ENCODE peak calls at places on chromosomes 13 and 19, in five cellular contexts. One of them, this sample, is unnamed.

GRCh38 chr19:16070366-16070990 is 5.8 kb upstream of the TPM4 start:
- DNase-seq in tibial nerve: no peak
- DNase-seq in stimulated activated CD4-positive, alpha-beta T cell treated with anti-CD3 and anti-CD28 coated beads, Interleukin-2, amount 100 ng/mL, for 24 hours: peak; percentile 74
- DNase-seq in AG04450: no peak
- DNase-seq in anterior cingulate cortex: no peak
- DNase-seq in this sample: peak; percentile 75

GRCh38 chr13:85974604-85975366 is 175.6 kb upstream of the SLITRK6 start:
- DNase-seq in AG04450: no peak
- DNase-seq in tibial nerve: no peak
- DNase-seq in stimulated activated CD4-positive, alpha-beta T cell treated with anti-CD3 and anti-CD28 coated beads, Interleukin-2, amount 100 ng/mL, for 24 hours: no peak
- DNase-seq in anterior cingulate cortex: no peak
- DNase-seq in this sample: no peak

GRCh38 chr13:85632526-85633215 is 166.5 kb downstream of the SLITRK6 start:
- DNase-seq in anterior cingulate cortex: no peak
- DNase-seq in AG04450: no peak
- DNase-seq in stimulated activated CD4-positive, alpha-beta T cell treated with anti-CD3 and anti-CD28 coated beads, Interleukin-2, amount 100 ng/mL, for 24 hours: no peak
- DNase-seq in tibial nerve: no peak
- DNase-seq in this sample: no peak

GRCh38 chr13:24173775-24174174 is 13.3 kb downstream of the SPATA13 start:
- DNase-seq in tibial nerve: no peak
- DNase-seq in stimulated activated CD4-positive, alpha-beta T cell treated with anti-CD3 and anti-CD28 coated beads, Interleukin-2, amount 100 ng/mL, for 24 hours: no peak
- DNase-seq in AG04450: no peak
- DNase-seq in anterior cingulate cortex: no peak
- DNase-seq in this sample: no peak

GRCh38 chr13:49914947-49915346 is 21.2 kb downstream of the SPRYD7 start:
- DNase-seq in stimulated activated CD4-positive, alpha-beta T cell treated with anti-CD3 and anti-CD28 coated beads, Interleukin-2, amount 100 ng/mL, for 24 hours: no peak
- DNase-seq in AG04450: no peak
- DNase-seq in tibial nerve: no peak
- DNase-seq in anterior cingulate cortex: no peak
- DNase-seq in this sample: no peak

GRCh38 chr19:7069904-7070226 is 362 bp downstream of the ZNF557 start:
- DNase-seq in stimulated activated CD4-positive, alpha-beta T cell treated with anti-CD3 and anti-CD28 coated beads, Interleukin-2, amount 100 ng/mL, for 24 hours: no peak
- DNase-seq in AG04450: no peak
- DNase-seq in tibial nerve: no peak
- DNase-seq in anterior cingulate cortex: no peak
- DNase-seq in this sample: no peak

GRCh38 chr13:114101325-114101821 is 31.1 kb downstream of the RASA3 start:
- DNase-seq in stimulated activated CD4-positive, alpha-beta T cell treated with anti-CD3 and anti-CD28 coated beads, Interleukin-2, amount 100 ng/mL, for 24 hours: no peak
- DNase-seq in AG04450: no peak
- DNase-seq in tibial nerve: peak; percentile 19
- DNase-seq in anterior cingulate cortex: no peak
- DNase-seq in this sample: no peak

GRCh38 chr19:12331211-12331941 is 2.1 kb downstream of the ZNF563 start:
- DNase-seq in tibial nerve: no peak
- DNase-seq in AG04450: no peak
- DNase-seq in anterior cingulate cortex: no peak
- DNase-seq in stimulated activated CD4-positive, alpha-beta T cell treated with anti-CD3 and anti-CD28 coated beads, Interleukin-2, amount 100 ng/mL, for 24 hours: peak; percentile 75
- DNase-seq in this sample: no peak

GRCh38 chr13:109273326-109273751 is 513.0 kb downstream of the IRS2 start:
- DNase-seq in stimulated activated CD4-positive, alpha-beta T cell treated with anti-CD3 and anti-CD28 coated beads, Interleukin-2, amount 100 ng/mL, for 24 hours: no peak
- DNase-seq in AG04450: no peak
- DNase-seq in anterior cingulate cortex: no peak
- DNase-seq in tibial nerve: no peak
- DNase-seq in this sample: no peak

GRCh38 chr13:27419333-27419732 is 5.1 kb upstream of the GTF3A start:
- DNase-seq in tibial nerve: no peak
- DNase-seq in AG04450: no peak
- DNase-seq in anterior cingulate cortex: no peak
- DNase-seq in stimulated activated CD4-positive, alpha-beta T cell treated with anti-CD3 and anti-CD28 coated beads, Interleukin-2, amount 100 ng/mL, for 24 hours: no peak
- DNase-seq in this sample: no peak

GRCh38 chr19:33431986-33432385 is 58.5 kb downstream of the CEBPG start:
- DNase-seq in anterior cingulate cortex: no peak
- DNase-seq in AG04450: no peak
- DNase-seq in stimulated activated CD4-positive, alpha-beta T cell treated with anti-CD3 and anti-CD28 coated beads, Interleukin-2, amount 100 ng/mL, for 24 hours: no peak
- DNase-seq in tibial nerve: no peak
- DNase-seq in this sample: no peak

GRCh38 chr13:39282400-39282972 is 244.2 kb downstream of the NHLRC3 start:
- DNase-seq in stimulated activated CD4-positive, alpha-beta T cell treated with anti-CD3 and anti-CD28 coated beads, Interleukin-2, amount 100 ng/mL, for 24 hours: no peak
- DNase-seq in anterior cingulate cortex: no peak
- DNase-seq in tibial nerve: no peak
- DNase-seq in AG04450: no peak
- DNase-seq in this sample: no peak

GRCh38 chr19:11404588-11405258 is 14.4 kb downstream of the RGL3 start:
- DNase-seq in stimulated activated CD4-positive, alpha-beta T cell treated with anti-CD3 and anti-CD28 coated beads, Interleukin-2, amount 100 ng/mL, for 24 hours: no peak
- DNase-seq in anterior cingulate cortex: no peak
- DNase-seq in tibial nerve: no peak
- DNase-seq in AG04450: no peak
- DNase-seq in this sample: no peak

GRCh38 chr19:32824136-32824835 is 45.3 kb downstream of the SLC7A9 start:
- DNase-seq in anterior cingulate cortex: no peak
- DNase-seq in tibial nerve: no peak
- DNase-seq in stimulated activated CD4-positive, alpha-beta T cell treated with anti-CD3 and anti-CD28 coated beads, Interleukin-2, amount 100 ng/mL, for 24 hours: no peak
- DNase-seq in AG04450: no peak
- DNase-seq in this sample: no peak

GRCh38 chr13:99133848-99134247 is 66.8 kb upstream of the UBAC2 start:
- DNase-seq in AG04450: no peak
- DNase-seq in stimulated activated CD4-positive, alpha-beta T cell treated with anti-CD3 and anti-CD28 coated beads, Interleukin-2, amount 100 ng/mL, for 24 hours: no peak
- DNase-seq in anterior cingulate cortex: no peak
- DNase-seq in tibial nerve: no peak
- DNase-seq in this sample: no peak

GRCh38 chr19:32686847-32687450 is 4.7 kb upstream of the NUDT19 start:
- DNase-seq in AG04450: no peak
- DNase-seq in tibial nerve: no peak
- DNase-seq in stimulated activated CD4-positive, alpha-beta T cell treated with anti-CD3 and anti-CD28 coated beads, Interleukin-2, amount 100 ng/mL, for 24 hours: no peak
- DNase-seq in anterior cingulate cortex: no peak
- DNase-seq in this sample: no peak

GRCh38 chr19:20928371-20928770 is 5.3 kb downstream of the ZNF85 start:
- DNase-seq in anterior cingulate cortex: no peak
- DNase-seq in AG04450: peak; percentile 34
- DNase-seq in stimulated activated CD4-positive, alpha-beta T cell treated with anti-CD3 and anti-CD28 coated beads, Interleukin-2, amount 100 ng/mL, for 24 hours: no peak
- DNase-seq in tibial nerve: no peak
- DNase-seq in this sample: no peak

GRCh38 chr13:40777166-40777956 is 6.4 kb upstream of the MRPS31 start:
- DNase-seq in stimulated activated CD4-positive, alpha-beta T cell treated with anti-CD3 and anti-CD28 coated beads, Interleukin-2, amount 100 ng/mL, for 24 hours: peak; percentile 35
- DNase-seq in tibial nerve: no peak
- DNase-seq in AG04450: no peak
- DNase-seq in anterior cingulate cortex: no peak
- DNase-seq in this sample: no peak

GRCh38 chr13:44906758-44907157 is 82.5 kb downstream of the NUFIP1 start:
- DNase-seq in AG04450: no peak
- DNase-seq in anterior cingulate cortex: peak; percentile 72
- DNase-seq in tibial nerve: no peak
- DNase-seq in stimulated activated CD4-positive, alpha-beta T cell treated with anti-CD3 and anti-CD28 coated beads, Interleukin-2, amount 100 ng/mL, for 24 hours: no peak
- DNase-seq in this sample: no peak

GRCh38 chr19:6865849-6866248 is 21.5 kb upstream of the ADGRE1 start:
- DNase-seq in tibial nerve: no peak
- DNase-seq in stimulated activated CD4-positive, alpha-beta T cell treated with anti-CD3 and anti-CD28 coated beads, Interleukin-2, amount 100 ng/mL, for 24 hours: no peak
- DNase-seq in AG04450: no peak
- DNase-seq in anterior cingulate cortex: no peak
- DNase-seq in this sample: no peak

GRCh38 chr19:49581007-49581508 is at the start of gene PRRG2:
- DNase-seq in tibial nerve: no peak
- DNase-seq in anterior cingulate cortex: no peak
- DNase-seq in stimulated activated CD4-positive, alpha-beta T cell treated with anti-CD3 and anti-CD28 coated beads, Interleukin-2, amount 100 ng/mL, for 24 hours: no peak
- DNase-seq in AG04450: no peak
- DNase-seq in this sample: no peak

GRCh38 chr19:30719189-30719990 is 347.2 kb downstream of the ZNF536 start:
- DNase-seq in AG04450: no peak
- DNase-seq in anterior cingulate cortex: no peak
- DNase-seq in stimulated activated CD4-positive, alpha-beta T cell treated with anti-CD3 and anti-CD28 coated beads, Interleukin-2, amount 100 ng/mL, for 24 hours: peak; percentile 27
- DNase-seq in tibial nerve: peak; percentile 28
- DNase-seq in this sample: no peak

GRCh38 chr19:6216996-6217751 is 62.6 kb downstream of the MLLT1 start:
- DNase-seq in stimulated activated CD4-positive, alpha-beta T cell treated with anti-CD3 and anti-CD28 coated beads, Interleukin-2, amount 100 ng/mL, for 24 hours: no peak
- DNase-seq in tibial nerve: no peak
- DNase-seq in AG04450: no peak
- DNase-seq in anterior cingulate cortex: no peak
- DNase-seq in this sample: no peak

GRCh38 chr13:96772426-96772825 is 221.8 kb downstream of the OXGR1 start:
- DNase-seq in AG04450: no peak
- DNase-seq in stimulated activated CD4-positive, alpha-beta T cell treated with anti-CD3 and anti-CD28 coated beads, Interleukin-2, amount 100 ng/mL, for 24 hours: no peak
- DNase-seq in anterior cingulate cortex: no peak
- DNase-seq in tibial nerve: no peak
- DNase-seq in this sample: no peak

GRCh38 chr19:31285744-31286143 is 63.5 kb downstream of the TSHZ3 start:
- DNase-seq in tibial nerve: no peak
- DNase-seq in anterior cingulate cortex: no peak
- DNase-seq in stimulated activated CD4-positive, alpha-beta T cell treated with anti-CD3 and anti-CD28 coated beads, Interleukin-2, amount 100 ng/mL, for 24 hours: no peak
- DNase-seq in AG04450: peak; percentile 21
- DNase-seq in this sample: no peak

GRCh38 chr13:32036131-32036695 is 4.6 kb downstream of the FRY start:
- DNase-seq in stimulated activated CD4-positive, alpha-beta T cell treated with anti-CD3 and anti-CD28 coated beads, Interleukin-2, amount 100 ng/mL, for 24 hours: no peak
- DNase-seq in tibial nerve: no peak
- DNase-seq in AG04450: no peak
- DNase-seq in anterior cingulate cortex: no peak
- DNase-seq in this sample: no peak

This sample was measured in ascending aorta.